ENCODE peak calls at places on chromosomes 11 and 22, in six cellular contexts. One of them, this sample, is unnamed.

GRCh38 chr22:21917206-21917958 is 35.3 kb downstream of the PPM1F start:
- DNase-seq in HCT116: no peak
- DNase-seq in GM23248: no peak
- DNase-seq in SK-N-SH: peak; percentile 44
- DNase-seq in MM.1S: no peak
- DNase-seq in neural progenitor cell: no peak
- DNase-seq in this sample: no peak

GRCh38 chr11:79971255-79971654 is 530.4 kb upstream of the TENM4 start:
- DNase-seq in HCT116: no peak
- DNase-seq in GM23248: no peak
- DNase-seq in SK-N-SH: no peak
- DNase-seq in MM.1S: no peak
- DNase-seq in neural progenitor cell: no peak
- DNase-seq in this sample: no peak

GRCh38 chr22:21666786-21667185 is 974 bp downstream of the PPIL2 start:
- DNase-seq in HCT116: no peak
- DNase-seq in GM23248: peak; percentile 27
- DNase-seq in SK-N-SH: no peak
- DNase-seq in MM.1S: no peak
- DNase-seq in neural progenitor cell: no peak
- DNase-seq in this sample: no peak

GRCh38 chr11:1759851-1760220 is 3.9 kb downstream of the CTSD start:
- DNase-seq in HCT116: no peak
- DNase-seq in GM23248: no peak
- DNase-seq in SK-N-SH: no peak
- DNase-seq in MM.1S: no peak
- DNase-seq in neural progenitor cell: no peak
- DNase-seq in this sample: no peak

GRCh38 chr11:85898456-85898855 is 43.3 kb downstream of the CCDC83 start:
- DNase-seq in HCT116: no peak
- DNase-seq in GM23248: peak; percentile 20
- DNase-seq in SK-N-SH: no peak
- DNase-seq in MM.1S: no peak
- DNase-seq in neural progenitor cell: no peak
- DNase-seq in this sample: no peak

GRCh38 chr11:126408901-126409670 is 53.6 kb downstream of the ST3GAL4 start:
- DNase-seq in HCT116: no peak
- DNase-seq in GM23248: no peak
- DNase-seq in SK-N-SH: no peak
- DNase-seq in MM.1S: no peak
- DNase-seq in neural progenitor cell: no peak
- DNase-seq in this sample: no peak

GRCh38 chr11:133948711-133949110 is 8.1 kb downstream of the IGSF9B start:
- DNase-seq in HCT116: no peak
- DNase-seq in GM23248: no peak
- DNase-seq in SK-N-SH: no peak
- DNase-seq in MM.1S: no peak
- DNase-seq in neural progenitor cell: no peak
- DNase-seq in this sample: no peak

GRCh38 chr11:86119062-86119461 is 50.2 kb upstream of the PICALM start:
- DNase-seq in HCT116: no peak
- DNase-seq in GM23248: no peak
- DNase-seq in SK-N-SH: peak; percentile 15
- DNase-seq in MM.1S: no peak
- DNase-seq in neural progenitor cell: no peak
- DNase-seq in this sample: no peak

GRCh38 chr11:126654886-126655806 is 299.7 kb downstream of the ST3GAL4 start:
- DNase-seq in HCT116: no peak
- DNase-seq in GM23248: no peak
- DNase-seq in SK-N-SH: no peak
- DNase-seq in MM.1S: no peak
- DNase-seq in neural progenitor cell: no peak
- DNase-seq in this sample: no peak

GRCh38 chr22:35837328-35837727 is 119.7 kb downstream of the APOL5 start:
- DNase-seq in HCT116: no peak
- DNase-seq in GM23248: no peak
- DNase-seq in SK-N-SH: no peak
- DNase-seq in MM.1S: no peak
- DNase-seq in neural progenitor cell: no peak
- DNase-seq in this sample: no peak

GRCh38 chr11:95835768-95836488 is 45.6 kb downstream of the CEP57 start:
- DNase-seq in HCT116: peak; percentile 63
- DNase-seq in GM23248: peak; percentile 94
- DNase-seq in SK-N-SH: peak; percentile 55
- DNase-seq in MM.1S: peak; percentile 63
- DNase-seq in neural progenitor cell: peak; percentile 88
- DNase-seq in this sample: peak; percentile 94

GRCh38 chr11:47573321-47573720 is 5.4 kb downstream of the KBTBD4 start:
- DNase-seq in HCT116: no peak
- DNase-seq in GM23248: no peak
- DNase-seq in SK-N-SH: no peak
- DNase-seq in MM.1S: no peak
- DNase-seq in neural progenitor cell: no peak
- DNase-seq in this sample: no peak

GRCh38 chr22:39546889-39547586 is 14.5 kb upstream of the RPS19BP1 start:
- DNase-seq in HCT116: no peak
- DNase-seq in GM23248: peak; percentile 56
- DNase-seq in SK-N-SH: no peak
- DNase-seq in MM.1S: no peak
- DNase-seq in neural progenitor cell: no peak
- DNase-seq in this sample: peak; percentile 45

GRCh38 chr11:96356837-96357236 is 13.8 kb upstream of the MAML2 start:
- DNase-seq in HCT116: no peak
- DNase-seq in GM23248: no peak
- DNase-seq in SK-N-SH: no peak
- DNase-seq in MM.1S: no peak
- DNase-seq in neural progenitor cell: no peak
- DNase-seq in this sample: no peak

GRCh38 chr11:5737672-5738071 is 1.4 kb downstream of the OR56B1 start:
- DNase-seq in HCT116: no peak
- DNase-seq in GM23248: peak; percentile 7
- DNase-seq in SK-N-SH: no peak
- DNase-seq in MM.1S: no peak
- DNase-seq in neural progenitor cell: no peak
- DNase-seq in this sample: no peak

GRCh38 chr11:44403587-44404322 is 93.8 kb upstream of the ALX4 start:
- DNase-seq in HCT116: no peak
- DNase-seq in GM23248: no peak
- DNase-seq in SK-N-SH: no peak
- DNase-seq in MM.1S: no peak
- DNase-seq in neural progenitor cell: no peak
- DNase-seq in this sample: no peak

GRCh38 chr11:115585361-115586024 is 81.3 kb upstream of the CADM1 start:
- DNase-seq in HCT116: no peak
- DNase-seq in GM23248: no peak
- DNase-seq in SK-N-SH: no peak
- DNase-seq in MM.1S: no peak
- DNase-seq in neural progenitor cell: no peak
- DNase-seq in this sample: no peak

GRCh38 chr22:37197451-37198289 is 9.6 kb upstream of the C1QTNF6 start:
- DNase-seq in HCT116: peak; percentile 92
- DNase-seq in GM23248: peak; percentile 89
- DNase-seq in SK-N-SH: no peak
- DNase-seq in MM.1S: no peak
- DNase-seq in neural progenitor cell: no peak
- DNase-seq in this sample: peak; percentile 92

GRCh38 chr11:27640954-27641353 is 59.3 kb downstream of the BDNF start:
- DNase-seq in HCT116: no peak
- DNase-seq in GM23248: no peak
- DNase-seq in SK-N-SH: no peak
- DNase-seq in MM.1S: no peak
- DNase-seq in neural progenitor cell: no peak
- DNase-seq in this sample: no peak

GRCh38 chr11:27635567-27636037 is 64.7 kb downstream of the BDNF start:
- DNase-seq in HCT116: no peak
- DNase-seq in GM23248: no peak
- DNase-seq in SK-N-SH: no peak
- DNase-seq in MM.1S: no peak
- DNase-seq in neural progenitor cell: no peak
- DNase-seq in this sample: no peak
- H3K9ac ChIP-seq in HCT116: no peak overlapping the region
- H3K9ac ChIP-seq in GM23248: no peak overlapping the region
- H3K9ac ChIP-seq in SK-N-SH: no peak overlapping the region
- H3K9ac ChIP-seq in MM.1S: no peak overlapping the region
- H3K9ac ChIP-seq in neural progenitor cell: no peak overlapping the region
- H3K9ac ChIP-seq in this sample: no peak overlapping the region

GRCh38 chr11:31764766-31765165 is 46.4 kb downstream of the PAX6 start:
- DNase-seq in HCT116: no peak
- DNase-seq in GM23248: no peak
- DNase-seq in SK-N-SH: no peak
- DNase-seq in MM.1S: no peak
- DNase-seq in neural progenitor cell: peak; percentile 48
- DNase-seq in this sample: no peak

GRCh38 chr11:31764186-31764730 is 46.9 kb downstream of the PAX6 start:
- DNase-seq in HCT116: no peak
- DNase-seq in GM23248: no peak
- DNase-seq in SK-N-SH: no peak
- DNase-seq in MM.1S: no peak
- DNase-seq in neural progenitor cell: peak; percentile 52
- DNase-seq in this sample: no peak

GRCh38 chr11:31763296-31763695 is 47.8 kb downstream of the PAX6 start:
- DNase-seq in HCT116: no peak
- DNase-seq in GM23248: no peak
- DNase-seq in SK-N-SH: no peak
- DNase-seq in MM.1S: no peak
- DNase-seq in neural progenitor cell: peak; percentile 91
- DNase-seq in this sample: no peak

GRCh38 chr11:31757245-31757835 is 53.8 kb downstream of the PAX6 start:
- DNase-seq in HCT116: no peak
- DNase-seq in GM23248: no peak
- DNase-seq in SK-N-SH: no peak
- DNase-seq in MM.1S: no peak
- DNase-seq in neural progenitor cell: no peak
- DNase-seq in this sample: no peak

GRCh38 chr11:31761636-31762035 is 49.5 kb downstream of the PAX6 start:
- DNase-seq in HCT116: no peak
- DNase-seq in GM23248: no peak
- DNase-seq in SK-N-SH: no peak
- DNase-seq in MM.1S: no peak
- DNase-seq in neural progenitor cell: no peak
- DNase-seq in this sample: no peak
- TF ChIP-seq EZH2phosphoT487 in HCT116: no peak
- TF ChIP-seq EZH2phosphoT487 in GM23248: no peak
- TF ChIP-seq EZH2phosphoT487 in SK-N-SH: no peak
- TF ChIP-seq EZH2phosphoT487 in MM.1S: no peak
- TF ChIP-seq EZH2phosphoT487 in neural progenitor cell: no peak
- TF ChIP-seq EZH2phosphoT487 in this sample: no peak

GRCh38 chr22:46356496-46357185 is 21.1 kb downstream of the TRMU start:
- DNase-seq in HCT116: no peak
- DNase-seq in GM23248: no peak
- DNase-seq in SK-N-SH: peak; percentile 26
- DNase-seq in MM.1S: no peak
- DNase-seq in neural progenitor cell: no peak
- DNase-seq in this sample: no peak

GRCh38 chr22:46355369-46355995 is 20.0 kb downstream of the TRMU start:
- DNase-seq in HCT116: no peak
- DNase-seq in GM23248: peak; percentile 60
- DNase-seq in SK-N-SH: peak; percentile 92
- DNase-seq in MM.1S: peak; percentile 39
- DNase-seq in neural progenitor cell: peak; percentile 85
- DNase-seq in this sample: peak; percentile 67

GRCh38 chr22:46354993-46355305 is 19.4 kb downstream of the TRMU start:
- DNase-seq in HCT116: no peak
- DNase-seq in GM23248: no peak
- DNase-seq in SK-N-SH: no peak
- DNase-seq in MM.1S: no peak
- DNase-seq in neural progenitor cell: no peak
- DNase-seq in this sample: no peak

GRCh38 chr22:46357186-46357500 is 21.6 kb downstream of the TRMU start:
- DNase-seq in HCT116: no peak
- DNase-seq in GM23248: no peak
- DNase-seq in SK-N-SH: peak; percentile 32
- DNase-seq in MM.1S: no peak
- DNase-seq in neural progenitor cell: no peak
- DNase-seq in this sample: no peak

DNA sequence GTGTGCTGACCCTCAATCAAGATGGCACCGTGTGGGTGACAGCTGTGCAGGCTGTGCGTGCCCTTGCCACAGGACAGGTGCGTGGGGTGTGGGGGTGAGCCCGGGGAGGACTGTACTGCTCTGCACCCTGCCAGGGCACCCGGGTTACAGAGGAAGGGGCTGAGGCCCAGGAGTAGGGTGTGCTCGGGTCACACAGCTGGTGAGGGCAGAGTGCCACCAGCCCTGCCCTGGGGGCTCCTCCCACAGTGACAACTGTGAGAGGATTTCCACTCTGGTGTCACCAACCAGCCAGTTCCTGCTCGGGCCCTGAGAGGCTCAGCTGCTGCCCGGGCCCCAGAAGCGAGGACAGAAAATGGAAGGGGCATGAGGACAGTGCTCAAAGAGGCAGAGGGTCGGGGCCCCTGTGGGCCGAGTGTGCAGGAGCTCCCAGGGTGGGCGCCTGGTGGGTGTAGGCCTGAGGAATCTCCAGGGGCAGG is 20.5 kb downstream of the TRMU start:
- DNase-seq in HCT116: no peak
- DNase-seq in GM23248: no peak
- DNase-seq in SK-N-SH: no peak
- DNase-seq in MM.1S: no peak
- DNase-seq in neural progenitor cell: no peak
- DNase-seq in this sample: no peak
- H3K9ac ChIP-seq in HCT116: no peak overlapping the region
- H3K9ac ChIP-seq in GM23248: no peak overlapping the region
- H3K9ac ChIP-seq in SK-N-SH: no peak overlapping the region
- H3K9ac ChIP-seq in MM.1S: no peak overlapping the region
- H3K9ac ChIP-seq in neural progenitor cell: no peak overlapping the region
- H3K9ac ChIP-seq in this sample: no peak overlapping the region

DNA sequence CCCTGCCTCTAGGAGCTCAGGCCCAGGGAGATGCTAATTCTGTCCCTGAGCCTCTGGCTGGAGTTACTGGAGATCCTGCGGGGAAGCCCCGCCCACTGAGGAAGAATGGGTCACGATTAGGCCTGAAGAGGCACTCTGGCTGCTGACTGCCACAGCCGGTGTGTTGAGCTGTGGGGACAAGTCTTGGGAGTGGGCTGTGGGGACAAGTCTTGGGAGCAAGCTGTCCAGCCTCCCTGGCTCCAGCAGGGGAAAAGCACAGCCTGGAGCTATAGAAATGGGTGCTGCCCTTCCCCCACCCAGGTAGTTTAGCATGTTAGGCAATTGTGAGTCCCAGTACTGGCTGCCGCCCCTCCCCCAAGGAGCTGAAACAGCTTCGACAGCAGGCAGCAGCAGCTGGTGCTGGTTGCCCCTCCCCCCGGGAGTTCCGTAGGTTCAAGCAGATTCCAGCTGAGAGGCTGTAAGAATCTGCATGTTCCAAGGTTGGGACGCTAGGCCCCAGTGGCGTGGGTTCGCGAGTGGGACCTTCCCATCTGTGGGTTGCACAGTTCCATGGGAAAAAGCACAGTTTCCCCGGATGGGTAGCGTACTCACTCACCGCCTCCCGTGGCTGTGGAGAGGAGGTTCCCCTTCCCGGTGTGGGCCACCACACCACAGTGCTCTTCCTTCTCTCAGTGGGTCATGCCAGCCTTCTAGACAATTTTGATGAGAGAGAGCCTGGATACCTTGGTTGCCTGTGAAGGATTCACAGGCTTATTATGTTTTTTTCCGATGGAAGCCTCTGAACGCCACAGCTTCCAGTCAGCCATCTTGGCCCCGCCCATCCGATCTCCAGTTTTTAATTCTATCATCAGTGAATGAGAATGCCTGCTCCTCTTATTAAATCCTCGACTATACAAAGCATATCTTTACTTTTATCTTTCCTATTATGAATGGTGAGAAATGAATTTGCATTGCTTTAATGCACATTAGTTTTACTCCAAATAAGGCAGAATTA is 61.5 kb downstream of the MSANTD4 start:
- DNase-seq in HCT116: no peak
- DNase-seq in GM23248: no peak
- DNase-seq in SK-N-SH: no peak
- DNase-seq in MM.1S: no peak
- DNase-seq in neural progenitor cell: peak; percentile 39
- DNase-seq in this sample: no peak
- TF ChIP-seq EZH2phosphoT487 in HCT116: no peak
- TF ChIP-seq EZH2phosphoT487 in GM23248: no peak
- TF ChIP-seq EZH2phosphoT487 in SK-N-SH: no peak
- TF ChIP-seq EZH2phosphoT487 in MM.1S: no peak
- TF ChIP-seq EZH2phosphoT487 in neural progenitor cell: no peak
- TF ChIP-seq EZH2phosphoT487 in this sample: no peak